ENCODE peak calls at places on chromosomes 16 and 17, in five cellular contexts. Q is T-helper 2 cell, D is SK-N-SH, T is GM04503, P is NCI-H460. G is an unnamed sample.

GRCh38 chr16:81003610-81004460 is 2.9 kb downstream of the CMC2 start:
- DNase-seq in Q (no peak), D (no peak), T (no peak), P (no peak), G (no peak)

GRCh38 chr17:47875011-47875471 is 21.0 kb upstream of the SP2 start:
- DNase-seq in Q (no peak), D (no peak), T (no peak), P (no peak), G (no peak)

GRCh38 chr16:49493836-49494235 is 120.2 kb downstream of the C16orf78 start:
- DNase-seq in Q (no peak), D (no peak), T (no peak), P (no peak), G (no peak)

GRCh38 chr17:73551756-73552155 is 92.5 kb downstream of the SDK2 start:
- DNase-seq in Q (no peak), D (no peak), T (no peak), P (no peak), G (no peak)

GRCh38 chr17:46812624-46813318 is 5.7 kb downstream of the WNT3 start:
- DNase-seq in Q (no peak), D (no peak), T (no peak), P (no peak), G (no peak)

GRCh38 chr16:87411375-87412271 is 19.5 kb downstream of the MAP1LC3B start:
- DNase-seq in Q (no peak), D (no peak), T (no peak), P (no peak), G (no peak)

GRCh38 chr16:49021136-49021535 is 260.5 kb downstream of the CBLN1 start:
- DNase-seq in Q (no peak), D (peak; percentile 40), T (peak; percentile 50), P (no peak), G (no peak)

GRCh38 chr17:16989230-16989952 is 17.5 kb upstream of the TNFRSF13B start:
- DNase-seq in Q (no peak), D (no peak), T (no peak), P (no peak), G (no peak)

GRCh38 chr16:57372372-57373116 is at the start of gene CX3CL1:
- DNase-seq in Q (no peak), D (peak; percentile 92), T (no peak), P (no peak), G (no peak)